ENCODE peak calls at places on chromosome 17, in ten cellular contexts. X is A549, M is tibial nerve, K is stomach, W is HCT116, R is transverse colon, O is GM12878, Z is heart left ventricle, Q is adrenal gland, L is endothelial cell of umbilical vein. Y is an unnamed sample.

GRCh38 chr17:2414665-2415064 is 13.8 kb upstream of the MNT start:
- DNase-seq in X (no peak), O (no peak), L (no peak), R (no peak), W (no peak), Q (no peak), M (no peak), Z (no peak), K (no peak), Y (no peak)

GRCh38 chr17:46971647-46972300 is 7.3 kb downstream of the RPRML start:
- DNase-seq in Z (no peak), R (no peak), X (no peak), L (no peak), M (no peak), W (no peak), O (no peak), K (no peak), Q (no peak), Y (no peak)

GRCh38 chr17:21375757-21376584 is at the start of gene KCNJ12:
- DNase-seq in L (peak), R (peak), Z (no peak), Q (no peak), O (no peak), K (peak), X (peak), M (no peak), W (no peak), Y (peak)

GRCh38 chr17:627051-627450 is 87.6 kb downstream of the VPS53 start:
- DNase-seq in L (no peak), M (no peak), Q (no peak), W (no peak), X (peak), Z (no peak), O (no peak), R (no peak), K (no peak), Y (no peak)

GRCh38 chr17:14755002-14755401 is 454.1 kb downstream of the HS3ST3B1 start:
- DNase-seq in R (no peak), W (no peak), M (no peak), Q (no peak), L (no peak), K (no peak), Z (no peak), X (no peak), O (no peak), Y (no peak)

GRCh38 chr17:40459646-40460584 is 16.7 kb downstream of the IGFBP4 start:
- DNase-seq in W (no peak), Z (no peak), L (no peak), O (no peak), K (no peak), X (peak), Q (peak), M (no peak), R (no peak), Y (no peak)

GRCh38 chr17:4229627-4230026 is 34.2 kb downstream of the ANKFY1 start:
- DNase-seq in L (no peak), O (no peak), M (peak), W (no peak), R (peak), K (no peak), Z (peak), Q (peak), X (no peak), Y (peak)

GRCh38 chr17:58281511-58282011 is 826 bp upstream of the MPO start:
- DNase-seq in W (no peak), M (no peak), Q (peak), R (no peak), O (no peak), Z (no peak), K (no peak), X (no peak), L (no peak), Y (no peak)

GRCh38 chr17:27494192-27495091 is 38.2 kb downstream of the KSR1 start:
- DNase-seq in Z (peak), W (peak), M (peak), L (peak), R (peak), Q (peak), X (peak), K (peak), O (no peak), Y (peak)

GRCh38 chr17:35764123-35764991 is 3.7 kb downstream of the C17orf50 start:
- DNase-seq in O (peak), M (peak), L (peak), Z (peak), W (peak), X (peak), R (peak), Q (peak), K (peak), Y (peak)

GRCh38 chr17:3827124-3827773 is 18.8 kb downstream of the NCBP3 start:
- DNase-seq in M (peak), Q (peak), O (no peak), X (peak), Z (no peak), R (peak), L (peak), K (peak), W (peak), Y (peak)

GRCh38 chr17:58556833-58557250 is 42.4 kb upstream of the MTMR4 start:
- DNase-seq in Q (no peak), L (no peak), K (no peak), O (no peak), W (no peak), Z (no peak), X (no peak), R (no peak), M (no peak), Y (no peak)

GRCh38 chr17:46072998-46073397 is 73.9 kb downstream of the STH start:
- DNase-seq in R (no peak), Q (no peak), L (no peak), M (no peak), K (no peak), Z (no peak), W (no peak), X (peak), O (no peak), Y (no peak)

GRCh38 chr17:17153071-17153470 is 53.1 kb downstream of the PLD6 start:
- DNase-seq in M (no peak), R (no peak), L (no peak), Q (no peak), W (no peak), K (no peak), Z (no peak), O (no peak), X (no peak), Y (no peak)

GRCh38 chr17:49252148-49252682 is 21.6 kb upstream of the PHOSPHO1 start:
- DNase-seq in K (no peak), W (no peak), M (no peak), X (peak), Z (no peak), L (no peak), Q (peak), O (no peak), R (no peak), Y (no peak)

GRCh38 chr17:82967268-82968032 is 112.0 kb upstream of the METRNL start:
- DNase-seq in X (no peak), L (no peak), O (no peak), Z (no peak), R (no peak), W (no peak), M (no peak), K (no peak), Q (no peak), Y (no peak)

GRCh38 chr17:82965371-82965770 is 114.0 kb upstream of the METRNL start:
- DNase-seq in K (no peak), Z (no peak), L (no peak), R (no peak), W (no peak), X (no peak), M (no peak), O (no peak), Q (no peak), Y (no peak)

GRCh38 chr17:82964851-82965341 is 114.5 kb upstream of the METRNL start:
- DNase-seq in Q (no peak), Z (no peak), M (no peak), W (no peak), O (no peak), R (no peak), K (no peak), L (no peak), X (no peak), Y (no peak)

GRCh38 chr17:82963104-82963950 is 116.1 kb upstream of the METRNL start:
- DNase-seq in Q (peak), L (peak), K (peak), M (peak), W (no peak), X (peak), R (peak), Z (peak), O (no peak), Y (peak)

DNA sequence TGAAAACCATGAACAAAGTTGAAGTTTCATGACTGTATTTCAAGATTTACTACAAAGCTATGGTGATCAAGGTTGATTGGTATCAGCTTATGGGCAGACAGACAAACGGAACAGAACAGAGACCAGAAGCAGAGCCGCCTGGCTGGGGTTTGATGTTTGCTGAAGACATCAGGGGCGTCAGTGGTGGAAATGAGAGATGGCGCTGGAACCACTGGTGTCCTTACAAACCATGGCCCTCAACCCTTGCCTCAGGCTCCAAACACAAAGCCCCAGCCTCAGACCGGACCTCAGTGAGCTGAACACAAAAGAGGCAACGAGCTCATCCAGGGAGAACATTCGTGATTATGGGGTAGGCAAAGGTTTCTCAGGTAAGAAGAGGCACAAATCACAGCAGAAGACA is 113.0 kb upstream of the METRNL start:
- DNase-seq in O (no peak), L (no peak), Z (no peak), R (no peak), M (no peak), K (no peak), X (no peak), Q (no peak), W (no peak), Y (no peak)
- TF ChIP-seq POLR2A in O (no peak), L (no peak), Z (no peak), R (no peak), M (no peak), K (no peak), X (no peak), Q (no peak), W (no peak), Y (no peak)

DNA sequence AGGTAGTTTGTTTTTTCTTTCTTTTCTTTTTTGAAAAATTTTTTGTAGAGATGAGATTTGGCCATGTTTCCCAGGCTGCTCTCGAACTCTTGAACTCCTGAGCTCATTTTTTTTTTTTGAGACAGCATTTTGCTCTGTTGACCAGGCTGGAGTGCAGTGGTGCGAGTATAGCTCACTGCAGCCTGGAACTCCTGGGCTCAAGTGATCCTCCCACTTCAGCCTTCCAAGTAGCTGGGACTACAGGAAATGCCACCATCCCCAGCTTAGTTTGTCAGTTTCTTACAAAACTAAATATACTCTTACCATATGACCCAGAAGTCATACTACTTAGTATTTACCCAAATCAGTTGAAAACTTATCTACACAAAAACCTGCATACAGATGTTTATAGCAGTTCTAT is 14.4 kb upstream of the FBXO47 start:
- DNase-seq in W (no peak), Z (no peak), K (no peak), L (no peak), Q (no peak), O (no peak), M (no peak), X (no peak), R (no peak), Y (no peak)
- H3K27ac ChIP-seq in W (no peak), Z (peak), K (peak), L (no peak), Q (no peak), O (no peak), M (no peak), X (no peak), R (peak), Y (peak)

GRCh38 chr17:63354251-63354650 is 91.9 kb downstream of the CYB561 start:
- DNase-seq in L (no peak), M (no peak), W (no peak), O (no peak), X (no peak), Q (no peak), Z (no peak), R (no peak), K (no peak), Y (no peak)

GRCh38 chr17:63358956-63359355 is 87.2 kb downstream of the CYB561 start:
- DNase-seq in K (no peak), Q (no peak), W (no peak), L (no peak), R (no peak), O (no peak), Z (no peak), X (no peak), M (no peak), Y (no peak)

GRCh38 chr17:63361182-63361581 is 84.9 kb downstream of the CYB561 start:
- DNase-seq in K (no peak), Z (no peak), Q (no peak), L (no peak), R (no peak), M (no peak), W (no peak), O (no peak), X (no peak), Y (no peak)

GRCh38 chr17:63356275-63356905 is 89.7 kb downstream of the CYB561 start:
- DNase-seq in O (no peak), K (no peak), Z (no peak), X (no peak), Q (peak), W (peak), L (peak), R (no peak), M (no peak), Y (no peak)

DNA sequence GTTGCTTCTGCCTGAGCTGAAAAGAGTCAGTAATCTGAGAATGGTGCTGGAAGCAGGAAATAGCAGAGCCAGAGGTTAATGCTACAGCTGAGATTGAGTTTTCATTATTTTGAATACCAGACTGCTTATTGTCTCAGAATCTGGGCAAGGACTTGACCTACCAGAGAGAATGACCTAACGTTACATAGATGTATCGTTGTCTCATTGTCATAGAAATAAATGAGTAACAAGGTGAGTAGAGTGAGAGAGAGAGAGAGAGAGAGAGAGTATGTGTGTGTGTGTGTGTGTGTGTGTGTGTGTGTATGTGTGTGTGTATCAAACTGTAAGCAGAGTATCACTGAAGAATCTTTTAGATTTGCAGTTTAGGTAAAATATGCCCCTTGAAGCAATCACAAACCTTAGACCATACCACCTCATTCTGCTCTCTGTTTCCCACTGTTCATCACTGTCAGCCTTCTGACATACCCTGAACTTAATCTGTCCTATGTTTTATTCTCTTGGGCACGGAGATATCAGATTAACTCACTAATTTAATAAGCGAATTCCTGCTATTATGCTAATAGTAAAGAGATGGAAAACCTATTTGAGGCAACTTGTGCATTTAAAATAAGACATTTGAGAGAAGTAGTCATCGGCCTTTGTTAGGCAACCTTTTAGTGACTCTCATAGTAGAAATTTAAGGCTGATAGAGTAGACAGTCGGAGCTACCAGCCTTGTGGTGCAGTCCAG is 87.8 kb downstream of the CYB561 start:
- DNase-seq in M (no peak), L (peak), W (no peak), O (no peak), X (peak), Z (no peak), K (no peak), Q (no peak), R (no peak), Y (no peak)
- TF ChIP-seq POLR2A in M (no peak), L (no peak), W (no peak), O (no peak), X (no peak), Z (no peak), K (no peak), Q (no peak), R (no peak), Y (no peak)

GRCh38 chr17:42673266-42673884 is 3.4 kb downstream of the PLEKHH3 start:
- DNase-seq in M (no peak), L (no peak), X (no peak), K (no peak), O (no peak), Z (peak), W (no peak), R (no peak), Q (no peak), Y (no peak)
- H3K27ac ChIP-seq in M (peak), L (no peak), X (peak), K (peak), O (no peak), Z (peak), W (no peak), R (peak), Q (peak), Y (peak)

GRCh38 chr17:7687908-7688807 is at the start of gene WRAP53:
- DNase-seq in M (peak), K (peak), Z (peak), Q (peak), O (peak), X (peak), W (peak), L (peak), R (peak), Y (peak)
- TF ChIP-seq POLR2A in M (no peak), K (no peak), Z (no peak), Q (no peak), O (peak), X (peak), W (peak), L (peak), R (no peak), Y (peak)

Y was measured in gastrocnemius medialis.